ENCODE peak calls at places on chromosome 7, in four cellular contexts. C, V, P and T are unnamed samples.

GRCh38 chr7:4190021-4190981 is 491.8 kb upstream of the FOXK1 start:
- DNase-seq in C (no peak), P (no peak), V (no peak), T (no peak)

GRCh38 chr7:20312562-20312961 is 18.1 kb upstream of the ITGB8 start:
- DNase-seq in V (no peak), C (no peak), P (no peak), T (no peak)

GRCh38 chr7:24750441-24751055 is 6.7 kb downstream of the GSDME start:
- DNase-seq in C (no peak), V (peak; percentile 33), P (no peak), T (no peak)

GRCh38 chr7:137717811-137718271 is 128.9 kb downstream of the DGKI start:
- DNase-seq in P (peak; percentile 47), V (peak; percentile 63), C (peak; percentile 50), T (peak; percentile 73)

GRCh38 chr7:77826300-77826699 is 27.7 kb downstream of the PHTF2 start:
- DNase-seq in C (no peak), V (no peak), P (no peak), T (no peak)

GRCh38 chr7:35617076-35617475 is 77.9 kb downstream of the HERPUD2 start:
- DNase-seq in P (no peak), C (no peak), V (peak; percentile 56), T (no peak)

GRCh38 chr7:96823274-96823673 is 113.6 kb upstream of the SEM1 start:
- DNase-seq in P (no peak), C (no peak), V (peak; percentile 21), T (no peak)

GRCh38 chr7:141161550-141161949 is 87.7 kb downstream of the TMEM178B start:
- DNase-seq in P (no peak), C (no peak), V (no peak), T (no peak)

GRCh38 chr7:128963327-128963757 is 25.6 kb downstream of the IRF5 start:
- DNase-seq in C (no peak), V (peak; percentile 37), P (no peak), T (no peak)

GRCh38 chr7:121798896-121799295 is 74.1 kb upstream of the PTPRZ1 start:
- DNase-seq in V (no peak), C (peak; percentile 56), P (no peak), T (peak; percentile 90)

GRCh38 chr7:23811540-23811939 is 101.5 kb downstream of the STK31 start:
- DNase-seq in V (no peak), C (no peak), P (no peak), T (peak; percentile 13)

GRCh38 chr7:33933611-33934281 is 28.4 kb downstream of the BMPER start:
- DNase-seq in C (no peak), V (peak; percentile 92), P (no peak), T (peak; percentile 70)

GRCh38 chr7:92781117-92781720 is 55.2 kb downstream of the CDK6 start:
- DNase-seq in P (no peak), C (no peak), V (no peak), T (no peak)

GRCh38 chr7:24971333-24972165 is 8.4 kb downstream of the OSBPL3 start:
- DNase-seq in P (no peak), V (peak; percentile 96), C (peak; percentile 33), T (peak; percentile 66)

GRCh38 chr7:6516387-6516983 is 34.8 kb downstream of the GRID2IP start:
- DNase-seq in P (peak; percentile 81), V (peak; percentile 79), C (peak; percentile 92), T (peak; percentile 93)

GRCh38 chr7:47498229-47499056 is 83.5 kb downstream of the TNS3 start:
- DNase-seq in P (no peak), C (no peak), V (no peak), T (no peak)

GRCh38 chr7:55484834-55485233 is 87.5 kb downstream of the VOPP1 start:
- DNase-seq in V (no peak), P (no peak), C (peak; percentile 11), T (no peak)

GRCh38 chr7:144404911-144405310 is 1.4 kb upstream of the NOBOX start:
- DNase-seq in P (no peak), C (no peak), V (no peak), T (no peak)

GRCh38 chr7:151711906-151712771 is 164.8 kb downstream of the PRKAG2 start:
- DNase-seq in V (no peak), C (no peak), P (no peak), T (no peak)

GRCh38 chr7:5388273-5388866 is 35.3 kb downstream of the TNRC18 start:
- DNase-seq in P (peak; percentile 72), C (no peak), V (no peak), T (no peak)

DNA sequence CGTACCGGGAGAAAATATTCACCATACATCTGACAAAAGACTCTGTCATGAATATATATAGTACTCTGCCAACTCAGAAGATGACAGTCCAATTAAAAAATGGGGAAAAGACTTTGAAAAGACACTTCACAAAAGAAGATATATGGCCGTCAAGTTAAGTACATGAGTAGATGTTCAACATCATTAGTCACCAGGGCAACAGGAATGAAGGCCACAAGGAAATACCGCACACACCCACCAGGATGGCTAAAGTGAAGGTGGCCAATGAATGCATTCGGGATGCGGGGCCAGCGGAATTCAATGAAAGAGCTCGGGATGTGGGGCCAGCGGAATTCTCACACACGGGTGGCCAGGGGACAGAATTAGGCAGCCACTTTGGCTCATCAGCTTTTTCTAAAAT is 42.2 kb downstream of the MAD1L1 start:
- DNase-seq in P (no peak), C (peak; percentile 24), V (peak; percentile 76), T (peak; percentile 45)
- H3K79me1 ChIP-seq in P (no peaks in the 10 kb centered on the region), C (no peaks in the 10 kb centered on the region), V (peaks cover 23% of the 10 kb centered on the region), T (peaks cover 4% of the 10 kb centered on the region)

DNA sequence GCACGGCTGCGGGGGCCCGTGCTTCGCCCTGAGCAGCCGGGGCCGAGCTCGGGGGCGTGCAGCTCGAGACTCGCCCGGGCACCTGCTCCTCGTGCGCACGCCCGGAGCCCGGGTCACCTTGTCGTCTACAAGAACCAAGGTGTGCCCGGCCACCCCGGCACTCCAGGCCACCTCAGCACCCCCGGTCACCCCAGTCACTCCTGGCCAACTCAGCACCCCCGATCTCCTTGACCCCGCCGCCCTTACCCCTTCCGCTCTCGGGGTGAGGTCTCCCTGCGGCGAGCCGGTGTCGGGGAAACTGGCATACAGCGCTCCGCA is 268 bp upstream of the IGFBP3 start:
- DNase-seq in P (peak; percentile 68), V (no peak), C (no peak), T (no peak)
- H3K4me2 ChIP-seq in P (peak overlapping the region; percentile 87), V (peak overlapping the region; percentile 74), C (peak overlapping the region; percentile 71), T (peak overlapping the region; percentile 86)

GRCh38 chr7:142507799-142508198 is 241.5 kb upstream of the PRSS1 start:
- DNase-seq in C (no peak), V (no peak), P (no peak), T (no peak)

GRCh38 chr7:142513221-142513955 is 235.9 kb upstream of the PRSS1 start:
- DNase-seq in P (peak; percentile 6), C (no peak), V (no peak), T (no peak)

GRCh38 chr7:142506601-142507000 is 242.7 kb upstream of the PRSS1 start:
- DNase-seq in V (no peak), P (no peak), C (no peak), T (no peak)

GRCh38 chr7:142511801-142512200 is 237.5 kb upstream of the PRSS1 start:
- DNase-seq in V (no peak), P (peak; percentile 30), C (no peak), T (no peak)

GRCh38 chr7:142508251-142508650 is 241.0 kb upstream of the PRSS1 start:
- DNase-seq in P (no peak), V (no peak), C (no peak), T (no peak)
- H4K5ac ChIP-seq in P (no peak overlapping the region), V (no peak overlapping the region), C (no peak overlapping the region), T (no peak overlapping the region)

DNA sequence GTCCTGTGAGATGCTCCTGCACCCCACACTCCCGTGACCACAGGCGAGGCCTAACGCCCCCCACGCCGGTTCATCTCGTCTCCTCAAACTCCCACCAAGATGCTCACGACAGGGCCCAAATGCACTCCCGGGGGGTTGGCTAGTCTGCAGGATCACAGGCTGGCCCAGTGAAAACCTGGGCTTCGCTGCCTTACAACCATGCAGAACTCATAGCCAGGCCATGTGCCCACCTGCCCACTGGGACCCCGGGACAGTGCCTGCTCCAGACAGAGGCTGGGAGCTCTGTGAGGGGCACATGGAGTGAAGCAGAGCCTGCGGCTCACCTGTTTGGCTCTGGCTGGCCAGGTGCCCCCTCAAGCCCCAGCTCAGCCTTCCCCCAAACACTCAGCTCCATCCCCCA is 9.4 kb upstream of the GPER1 start:
- DNase-seq in C (no peak), V (no peak), P (no peak), T (no peak)
- H3K79me1 ChIP-seq in C (no peaks in the 10 kb centered on the region), V (no peaks in the 10 kb centered on the region), P (peaks cover 4% of the 10 kb centered on the region), T (no peaks in the 10 kb centered on the region)

GRCh38 chr7:15921576-15921975 is 235.1 kb upstream of the MEOX2 start:
- DNase-seq in C (no peak), V (peak; percentile 54), P (no peak), T (no peak)

GRCh38 chr7:15924910-15925309 is 238.4 kb upstream of the MEOX2 start:
- DNase-seq in P (no peak), V (no peak), C (no peak), T (no peak)

GRCh38 chr7:15916666-15917388 is 230.3 kb upstream of the MEOX2 start:
- DNase-seq in C (no peak), P (no peak), V (peak; percentile 39), T (no peak)

GRCh38 chr7:15922002-15922401 is 235.5 kb upstream of the MEOX2 start:
- DNase-seq in V (no peak), P (no peak), C (no peak), T (no peak)

DNA sequence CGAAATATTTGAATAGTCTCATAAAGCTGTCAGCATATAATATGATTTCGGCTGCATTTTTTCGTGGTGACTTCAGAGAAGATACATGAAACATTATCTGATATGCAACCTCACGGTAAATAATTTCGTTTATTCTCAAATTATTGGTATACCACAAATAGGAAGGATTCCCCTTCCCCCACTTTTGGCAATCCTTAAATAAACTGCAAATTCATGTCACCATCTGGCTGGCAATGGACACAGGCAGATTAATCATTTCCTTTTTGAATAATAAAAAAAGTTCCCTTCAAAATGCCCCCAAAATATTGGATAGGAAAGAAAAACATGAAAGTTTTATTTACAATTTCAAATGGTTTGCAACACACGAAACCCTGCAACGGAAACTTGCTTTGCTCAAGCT is 234.5 kb upstream of the MEOX2 start:
- DNase-seq in V (no peak), P (no peak), C (no peak), T (no peak)
- H3K4me2 ChIP-seq in V (no peak overlapping the region), P (no peak overlapping the region), C (no peak overlapping the region), T (no peak overlapping the region)